ENCODE peak calls at places on chromosome 18, in five cellular contexts. E, T, H, F and U are unnamed samples.

GRCh38 chr18:45671366-45671765 is 52.6 kb upstream of the SLC14A1 start:
- DNase-seq in H (no peak), F (no peak), E (no peak), T (no peak), U (no peak)

GRCh38 chr18:59032308-59032707 is 107.4 kb upstream of the SEC11C start:
- DNase-seq in F (no peak), T (no peak), H (no peak), E (peak; percentile 39), U (peak; percentile 52)

GRCh38 chr18:74963820-74964446 is 245.0 kb downstream of the PTGR3 start:
- DNase-seq in E (peak; percentile 74), H (peak; percentile 70), T (no peak), F (peak; percentile 76), U (no peak)

GRCh38 chr18:72637319-72638113 is 93.4 kb upstream of the CBLN2 start:
- DNase-seq in E (no peak), H (no peak), F (no peak), T (no peak), U (no peak)

GRCh38 chr18:37997695-37998094 is 432.1 kb upstream of the CELF4 start:
- DNase-seq in F (no peak), T (no peak), H (peak; percentile 25), E (no peak), U (no peak)

GRCh38 chr18:50315100-50315871 is 27.8 kb upstream of the CXXC1 start:
- DNase-seq in F (no peak), T (no peak), E (no peak), H (no peak), U (no peak)

GRCh38 chr18:58592223-58593214 is 36.4 kb downstream of the ALPK2 start:
- DNase-seq in T (no peak), E (peak; percentile 48), H (peak; percentile 11), F (no peak), U (no peak)

GRCh38 chr18:27500531-27500930 is 315.4 kb upstream of the CHST9 start:
- DNase-seq in E (no peak), H (no peak), T (no peak), F (no peak), U (no peak)

GRCh38 chr18:57026316-57026715 is 120.6 kb upstream of the BOD1L2 start:
- DNase-seq in E (no peak), F (no peak), H (no peak), T (no peak), U (no peak)

GRCh38 chr18:69399253-69399652 is 1.4 kb upstream of the DOK6 start:
- DNase-seq in H (no peak), E (peak; percentile 56), F (peak; percentile 73), T (no peak), U (no peak)

GRCh38 chr18:5440297-5440696 is 103.5 kb downstream of the EPB41L3 start:
- DNase-seq in E (no peak), T (no peak), H (no peak), F (no peak), U (no peak)

GRCh38 chr18:35502062-35502461 is 4.3 kb upstream of the INO80C start:
- DNase-seq in F (no peak), E (peak; percentile 27), H (peak; percentile 95), T (no peak), U (no peak)

DNA sequence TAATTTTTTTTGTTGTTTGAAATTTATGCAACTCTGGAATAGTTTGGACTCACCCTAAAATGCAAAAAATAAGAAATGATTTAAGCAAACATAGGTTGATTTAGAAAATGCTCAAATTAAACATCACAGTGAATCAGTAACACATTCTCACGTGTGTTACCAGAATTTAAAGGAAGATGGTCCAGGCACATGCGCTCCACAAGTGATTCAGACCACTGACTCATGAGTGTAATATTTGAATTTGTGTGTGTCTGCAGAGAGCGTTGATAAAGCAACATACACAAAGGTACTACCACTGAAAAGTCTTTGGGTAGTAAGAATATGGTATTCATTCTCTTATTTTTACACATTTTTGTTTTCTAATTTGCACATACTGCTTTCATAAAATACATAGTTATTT is 7.9 kb downstream of the SS18 start:
- DNase-seq in F (no peak), H (peak; percentile 59), T (no peak), E (no peak), U (no peak)
- H3K36me3 ChIP-seq in F (peaks cover 20% of the 10 kb centered on the region), H (peaks cover 3% of the 10 kb centered on the region), T (no peaks in the 10 kb centered on the region), E (peaks cover 95% of the 10 kb centered on the region), U (peaks cover 38% of the 10 kb centered on the region)

DNA sequence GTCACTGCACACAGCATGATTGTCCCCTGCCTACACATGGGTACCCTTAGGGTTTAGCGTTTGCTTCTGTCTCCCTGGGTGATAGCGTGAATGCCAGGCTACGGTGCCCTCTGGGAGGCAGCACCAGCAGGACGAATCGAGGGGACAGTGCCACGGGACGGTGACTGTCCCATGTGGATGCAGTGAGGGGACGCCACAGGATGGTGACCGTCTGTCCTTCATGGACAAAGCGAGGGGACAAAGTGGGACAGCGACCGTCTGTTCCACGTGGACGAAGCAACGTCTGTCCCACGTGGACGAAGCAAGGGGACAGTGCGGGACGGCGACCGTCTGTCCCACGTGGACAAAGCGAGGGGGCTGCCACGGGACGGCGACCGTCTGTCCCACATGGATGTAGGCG is 25.7 kb downstream of the CTDP1 start:
- DNase-seq in H (no peak), T (no peak), E (no peak), F (no peak), U (no peak)
- H3K36me3 ChIP-seq in H (peaks cover 17% of the 10 kb centered on the region), T (peaks cover 4% of the 10 kb centered on the region), E (peaks cover 75% of the 10 kb centered on the region), F (peaks cover 5% of the 10 kb centered on the region), U (peaks cover 39% of the 10 kb centered on the region)

DNA sequence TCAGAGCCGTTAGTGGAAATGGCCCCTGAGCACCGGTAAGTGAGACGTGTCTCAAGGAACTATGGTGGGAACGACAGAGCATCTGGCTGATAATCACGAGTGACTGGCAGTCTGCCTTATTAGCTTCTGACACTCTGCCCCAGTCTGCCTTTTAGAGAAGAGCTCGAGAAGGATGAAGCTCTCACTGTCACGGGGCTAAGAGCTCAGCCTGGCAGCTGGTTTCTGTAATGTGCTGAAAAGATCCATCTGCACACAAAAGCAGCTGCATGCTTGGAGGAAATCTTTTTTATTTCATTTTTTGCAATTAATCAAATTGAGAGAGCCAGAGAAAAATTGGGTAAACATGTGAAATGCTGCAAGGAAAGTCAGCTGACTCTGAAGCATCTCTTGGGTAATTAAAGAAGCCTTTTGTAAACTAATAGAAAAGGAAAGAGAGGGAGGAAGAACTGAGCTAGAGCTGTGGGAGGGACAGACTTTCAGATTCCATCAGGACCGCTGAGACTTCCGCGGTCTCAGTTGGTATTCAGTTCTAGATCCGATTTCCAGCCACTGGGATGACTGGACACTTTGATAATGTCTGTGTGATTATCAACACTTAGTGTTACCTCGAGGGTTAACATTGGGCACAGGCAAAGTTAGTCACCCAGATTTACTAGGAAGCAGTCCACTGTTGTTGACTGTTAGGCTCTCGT is 24.4 kb downstream of the MBP start:
- DNase-seq in H (peak; percentile 71), T (peak; percentile 57), F (no peak), E (no peak), U (no peak)
- H3K36me3 ChIP-seq in H (no peaks in the 10 kb centered on the region), T (no peaks in the 10 kb centered on the region), F (no peaks in the 10 kb centered on the region), E (no peaks in the 10 kb centered on the region), U (no peaks in the 10 kb centered on the region)

GRCh38 chr18:41974661-41975286 is 19.7 kb downstream of the PIK3C3 start:
- DNase-seq in E (no peak), H (no peak), T (no peak), F (no peak), U (no peak)
- H3K36me3 ChIP-seq in E (peaks cover 33% of the 10 kb centered on the region), H (peaks cover 3% of the 10 kb centered on the region), T (peaks cover 5% of the 10 kb centered on the region), F (peaks cover 5% of the 10 kb centered on the region), U (no peaks in the 10 kb centered on the region)

GRCh38 chr18:3916082-3916481 is 466.1 kb downstream of the TGIF1 start:
- DNase-seq in F (no peak), H (no peak), T (no peak), E (no peak), U (no peak)
- H3K36me3 ChIP-seq in F (no peaks in the 10 kb centered on the region), H (no peaks in the 10 kb centered on the region), T (no peaks in the 10 kb centered on the region), E (no peaks in the 10 kb centered on the region), U (no peaks in the 10 kb centered on the region)